ENCODE peak calls at places on chromosomes 11 and 22, in nine cellular contexts. V, A, L, Q, I, R, M, G and J are unnamed samples.

GRCh38 chr11:6607190-6607635 is 3.6 kb downstream of the ILK start:
- DNase-seq in V (no peak), A (no peak), L (no peak), Q (no peak), I (no peak), R (no peak), M (no peak), G (peak; percentile 65), J (no peak)

GRCh38 chr11:8746575-8746974 is 64.0 kb downstream of the RPL27A start:
- DNase-seq in V (no peak), A (no peak), L (no peak), Q (no peak), I (no peak), R (no peak), M (no peak), G (no peak), J (no peak)

GRCh38 chr11:30107899-30108298 is 91.1 kb upstream of the KCNA4 start:
- DNase-seq in V (peak; percentile 85), A (peak; percentile 92), L (no peak), Q (peak; percentile 55), I (peak; percentile 85), R (no peak), M (peak; percentile 48), G (peak; percentile 59), J (peak; percentile 3)

GRCh38 chr11:65505434-65506315 is 6.8 kb downstream of the MALAT1 start:
- DNase-seq in V (peak; percentile 48), A (peak; percentile 67), L (no peak), Q (peak; percentile 38), I (peak; percentile 67), R (peak; percentile 47), M (no peak), G (peak; percentile 34), J (peak; percentile 44)

GRCh38 chr11:38543311-38543710 is 1945.3 kb upstream of the RAG2 start:
- DNase-seq in V (peak; percentile 13), A (peak; percentile 68), L (no peak), Q (no peak), I (peak; percentile 8), R (no peak), M (peak; percentile 27), G (peak; percentile 86), J (peak; percentile 25)

GRCh38 chr22:49769691-49770315 is 57.9 kb downstream of the BRD1 start:
- DNase-seq in V (no peak), A (no peak), L (no peak), Q (no peak), I (no peak), R (peak; percentile 2), M (no peak), G (no peak), J (no peak)

GRCh38 chr22:47307812-47308211 is 545.4 kb downstream of the TBC1D22A start:
- DNase-seq in V (no peak), A (no peak), L (no peak), Q (no peak), I (no peak), R (no peak), M (no peak), G (no peak), J (peak; percentile 35)

GRCh38 chr22:37985751-37986281 is 1.5 kb upstream of the SOX10 start:
- DNase-seq in V (no peak), A (no peak), L (no peak), Q (no peak), I (no peak), R (peak; percentile 31), M (no peak), G (no peak), J (no peak)

GRCh38 chr22:50342651-50343540 is at the start of gene PPP6R2:
- DNase-seq in V (peak; percentile 72), A (peak; percentile 62), L (peak; percentile 97), Q (peak; percentile 76), I (peak; percentile 76), R (peak; percentile 87), M (peak; percentile 56), G (peak; percentile 60), J (peak; percentile 88)

GRCh38 chr11:61966673-61967176 is 709 bp downstream of the FTH1 start:
- DNase-seq in V (no peak), A (peak; percentile 52), L (peak; percentile 45), Q (peak; percentile 61), I (peak; percentile 58), R (peak; percentile 46), M (peak; percentile 66), G (peak; percentile 43), J (no peak)

GRCh38 chr22:36541831-36542391 is 12.9 kb upstream of the EIF3D start:
- DNase-seq in V (peak; percentile 96), A (peak; percentile 84), L (no peak), Q (no peak), I (peak; percentile 74), R (no peak), M (peak; percentile 93), G (peak; percentile 97), J (peak; percentile 81)

GRCh38 chr11:77267910-77268309 is 33.6 kb downstream of the GDPD4 start:
- DNase-seq in V (peak; percentile 77), A (peak; percentile 23), L (no peak), Q (no peak), I (no peak), R (no peak), M (peak; percentile 51), G (peak; percentile 86), J (peak; percentile 84)

GRCh38 chr22:27499121-27499520 is 302.4 kb downstream of the MN1 start:
- DNase-seq in V (no peak), A (no peak), L (no peak), Q (no peak), I (no peak), R (no peak), M (no peak), G (peak; percentile 31), J (no peak)

GRCh38 chr22:46542011-46542985 is 4.9 kb upstream of the CELSR1 start:
- DNase-seq in V (peak; percentile 78), A (peak; percentile 70), L (peak; percentile 97), Q (peak; percentile 87), I (peak; percentile 76), R (peak; percentile 81), M (peak; percentile 61), G (peak; percentile 53), J (peak; percentile 83)

GRCh38 chr11:88246680-88247079 is 71.4 kb upstream of the RAB38 start:
- DNase-seq in V (peak; percentile 90), A (peak; percentile 93), L (no peak), Q (no peak), I (peak; percentile 75), R (no peak), M (peak; percentile 74), G (peak; percentile 96), J (peak; percentile 83)

GRCh38 chr11:65539401-65540289 is 14.8 kb downstream of the SCYL1 start:
- DNase-seq in V (peak; percentile 66), A (no peak), L (peak; percentile 88), Q (no peak), I (no peak), R (peak; percentile 81), M (peak; percentile 60), G (no peak), J (no peak)

GRCh38 chr22:48459859-48460823 is 1367.5 kb downstream of the BRD1 start:
- DNase-seq in V (no peak), A (no peak), L (no peak), Q (no peak), I (no peak), R (no peak), M (no peak), G (no peak), J (no peak)

GRCh38 chr11:33932721-33933120 is 40.8 kb upstream of the LMO2 start:
- DNase-seq in V (no peak), A (no peak), L (no peak), Q (no peak), I (no peak), R (no peak), M (no peak), G (no peak), J (no peak)

GRCh38 chr22:50498322-50498861 is 9.1 kb downstream of the LMF2 start:
- DNase-seq in V (peak; percentile 73), A (peak; percentile 68), L (peak; percentile 77), Q (peak; percentile 77), I (peak; percentile 70), R (peak; percentile 86), M (peak; percentile 66), G (peak; percentile 36), J (peak; percentile 29)

GRCh38 chr11:70016666-70017347 is 61.3 kb upstream of the ANO1 start:
- DNase-seq in V (peak; percentile 85), A (peak; percentile 30), L (no peak), Q (no peak), I (peak; percentile 25), R (no peak), M (peak; percentile 98), G (peak; percentile 94), J (peak; percentile 34)

GRCh38 chr22:29105468-29105867 is 32.6 kb downstream of the KREMEN1 start:
- DNase-seq in V (no peak), A (no peak), L (no peak), Q (no peak), I (no peak), R (no peak), M (no peak), G (no peak), J (no peak)

GRCh38 chr11:64355078-64355940 is 3.7 kb upstream of the RPS6KA4 start:
- DNase-seq in V (peak; percentile 74), A (peak; percentile 80), L (peak; percentile 89), Q (peak; percentile 97), I (peak; percentile 84), R (peak; percentile 91), M (peak; percentile 68), G (peak; percentile 75), J (peak; percentile 90)
- H3K4me3 ChIP-seq in V (no peak overlapping the region), A (peak overlapping the region; percentile 32), L (peak overlapping the region; percentile 18), Q (no peak overlapping the region), I (no peak overlapping the region), R (no peak overlapping the region), M (peak overlapping the region; percentile 30), G (peak overlapping the region; percentile 28), J (peak overlapping the region; percentile 27)

GRCh38 chr11:119641991-119642745 is 86.8 kb downstream of the NECTIN1 start:
- DNase-seq in V (peak; percentile 55), A (peak; percentile 29), L (peak; percentile 50), Q (peak; percentile 63), I (peak; percentile 28), R (peak; percentile 42), M (peak; percentile 15), G (no peak), J (no peak)
- TF ChIP-seq CTCF in V (peak; percentile 71), A (peak; percentile 46), L (peak; percentile 52), Q (peak; percentile 83), I (peak; percentile 54), R (peak; percentile 44), M (peak; percentile 59), G (peak; percentile 23), J (peak; percentile 49)

DNA sequence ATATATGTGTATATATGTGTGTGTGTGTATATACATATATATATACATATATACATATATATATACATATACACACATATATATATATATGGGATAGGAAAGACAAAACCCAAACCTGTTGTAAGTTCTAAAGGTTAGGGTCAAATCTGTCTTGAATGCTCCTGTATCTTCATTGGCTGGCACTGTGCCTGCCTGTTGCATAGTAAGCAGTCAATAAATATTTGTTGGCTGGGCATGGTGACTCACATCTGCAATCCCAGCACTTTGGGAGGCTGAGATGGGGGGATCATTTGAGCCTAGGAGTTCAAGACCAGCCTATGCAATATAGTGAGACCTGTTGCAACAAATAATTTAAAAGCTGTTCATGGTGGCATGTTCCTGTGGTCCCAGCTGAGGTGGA is 205.4 kb downstream of the DBX1 start:
- DNase-seq in V (peak; percentile 28), A (peak; percentile 56), L (no peak), Q (no peak), I (peak; percentile 20), R (peak; percentile 53), M (no peak), G (no peak), J (peak; percentile 65)
- H3K4me3 ChIP-seq in V (no peak overlapping the region), A (no peak overlapping the region), L (no peak overlapping the region), Q (no peak overlapping the region), I (no peak overlapping the region), R (no peak overlapping the region), M (no peak overlapping the region), G (no peak overlapping the region), J (no peak overlapping the region)

GRCh38 chr11:19646921-19647320 is 65.7 kb upstream of the NAV2 start:
- DNase-seq in V (no peak), A (peak; percentile 85), L (peak; percentile 46), Q (peak; percentile 7), I (peak; percentile 93), R (peak; percentile 28), M (peak; percentile 54), G (peak; percentile 95), J (peak; percentile 97)
- TF ChIP-seq CTCF in V (no peak), A (no peak), L (peak; percentile 37), Q (no peak), I (no peak), R (no peak), M (no peak), G (no peak), J (no peak)